ENCODE peak calls at places on chromosomes 2 and 18, in four cellular contexts. Y, J, M and X are unnamed samples.

GRCh38 chr2:53460347-53460746 is 307.3 kb upstream of the CHAC2 start:
- DNase-seq in M (peak), J (no peak), Y (no peak), X (no peak)

GRCh38 chr2:44515416-44515815 is 153.7 kb downstream of the CAMKMT start:
- DNase-seq in Y (no peak), M (no peak), J (no peak), X (no peak)

GRCh38 chr2:36427790-36428243 is 72.2 kb downstream of the CRIM1 start:
- DNase-seq in M (peak), Y (no peak), J (peak), X (no peak)

GRCh38 chr2:2867371-2867770 is 510.2 kb downstream of the EIPR1 start:
- DNase-seq in Y (no peak), M (no peak), J (no peak), X (no peak)

GRCh38 chr2:17470855-17471641 is 47.2 kb downstream of the RAD51AP2 start:
- DNase-seq in M (peak), Y (peak), J (peak), X (peak)

GRCh38 chr18:45517181-45517741 is 98.0 kb upstream of the SLC14A2 start:
- DNase-seq in J (no peak), M (no peak), Y (peak), X (no peak)

GRCh38 chr18:77084757-77085035 is 47.9 kb downstream of the MBP start:
- DNase-seq in J (no peak), Y (no peak), M (no peak), X (no peak)

GRCh38 chr18:76922107-76922506 is 99.8 kb downstream of the ZNF236 start:
- DNase-seq in J (peak), M (peak), Y (peak), X (peak)

GRCh38 chr2:7191927-7192326 is 274.7 kb downstream of the RNF144A start:
- DNase-seq in Y (no peak), M (peak), J (no peak), X (no peak)

GRCh38 chr2:199907008-199907714 is 3.9 kb upstream of the C2orf69 start:
- DNase-seq in J (no peak), Y (no peak), M (no peak), X (no peak)

GRCh38 chr2:17578466-17578928 is 38.0 kb downstream of the VSNL1 start:
- DNase-seq in M (peak), J (no peak), Y (no peak), X (no peak)

GRCh38 chr2:175926272-175926671 is 75.8 kb downstream of the LNPK start:
- DNase-seq in M (no peak), Y (no peak), J (no peak), X (no peak)

GRCh38 chr2:31318360-31319336 is 84.7 kb downstream of the EHD3 start:
- DNase-seq in J (no peak), M (no peak), Y (no peak), X (no peak)

GRCh38 chr2:11121099-11121822 is 34.0 kb upstream of the SLC66A3 start:
- DNase-seq in J (no peak), Y (no peak), M (no peak), X (no peak)

GRCh38 chr2:153543639-153544071 is 65.1 kb upstream of the RPRM start:
- DNase-seq in M (no peak), Y (peak), J (no peak), X (no peak)

GRCh38 chr2:231711677-231712461 is 3.5 kb downstream of the PTMA start:
- DNase-seq in Y (no peak), M (no peak), J (no peak), X (no peak)

GRCh38 chr2:54675738-54676137 is 47.7 kb upstream of the EML6 start:
- DNase-seq in J (no peak), Y (no peak), M (no peak), X (no peak)

GRCh38 chr2:237473474-237474453 is 13.3 kb upstream of the MLPH start:
- DNase-seq in Y (no peak), J (no peak), M (no peak), X (no peak)

GRCh38 chr2:120869036-120869435 is 133.4 kb downstream of the GLI2 start:
- DNase-seq in M (no peak), Y (no peak), J (no peak), X (no peak)

GRCh38 chr2:60759654-60760053 is 3.6 kb downstream of the PAPOLG start:
- DNase-seq in M (no peak), Y (no peak), J (no peak), X (no peak)

GRCh38 chr18:9808530-9809241 is 77.1 kb upstream of the TXNDC2 start:
- DNase-seq in M (peak), J (peak), Y (no peak), X (no peak)

GRCh38 chr18:24679062-24679461 is 218.6 kb downstream of the HRH4 start:
- DNase-seq in Y (no peak), J (no peak), M (no peak), X (no peak)

GRCh38 chr2:236293241-236293810 is 29.1 kb upstream of the ASB18 start:
- DNase-seq in Y (no peak), J (no peak), M (no peak), X (no peak)
- TF ChIP-seq ELF4 in Y (no peak), J (no peak), M (no peak), X (no peak)

GRCh38 chr2:233462826-233463470 is 103.6 kb downstream of the USP40 start:
- DNase-seq in Y (no peak), J (no peak), M (no peak), X (no peak)

GRCh38 chr2:233464056-233464455 is 102.5 kb downstream of the USP40 start:
- DNase-seq in M (no peak), J (no peak), Y (no peak), X (no peak)

GRCh38 chr2:233462202-233462785 is 104.3 kb downstream of the USP40 start:
- DNase-seq in Y (no peak), M (no peak), J (no peak), X (no peak)

GRCh38 chr2:233463586-233463985 is 103.0 kb downstream of the USP40 start:
- DNase-seq in M (no peak), Y (no peak), J (no peak), X (no peak)

DNA sequence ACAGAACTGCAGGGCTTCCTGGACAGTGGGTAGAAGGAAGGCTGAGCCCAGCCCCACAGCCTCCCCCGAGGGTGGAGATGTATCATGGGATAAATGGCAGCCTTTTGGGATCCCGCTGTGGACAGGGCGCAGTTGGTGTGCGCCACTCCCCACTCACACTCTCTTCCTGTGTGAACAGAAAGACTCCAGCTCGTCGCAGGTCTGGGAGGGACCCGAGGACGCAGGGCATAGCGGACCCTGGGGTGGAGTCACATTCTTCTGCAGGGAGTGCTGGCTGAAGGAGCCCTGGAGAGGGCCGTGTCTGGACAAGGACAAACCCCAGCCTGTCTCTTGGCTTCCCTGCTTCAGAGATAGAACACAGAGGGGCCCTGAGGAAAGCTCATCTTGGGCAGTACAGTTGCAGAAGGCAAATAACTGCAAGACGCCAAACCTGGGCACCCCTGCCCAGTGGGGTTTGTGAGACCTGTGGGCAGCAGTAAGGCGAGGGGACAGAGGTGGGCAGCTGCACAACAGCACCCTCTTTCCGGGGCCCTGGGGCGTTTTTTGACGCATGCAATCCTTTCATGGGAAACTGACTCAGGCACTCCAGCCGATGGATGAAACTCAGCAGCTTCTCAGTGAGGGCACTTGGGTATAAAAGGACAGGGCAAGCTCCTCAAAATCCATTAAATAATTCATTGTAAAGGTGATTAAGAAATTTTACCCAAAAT is 101.9 kb downstream of the USP40 start:
- DNase-seq in J (no peak), Y (no peak), M (no peak), X (no peak)
- TF ChIP-seq ELF4 in J (no peak), Y (no peak), M (no peak), X (no peak)

GRCh38 chr2:81583311-81584108 is 1279.0 kb upstream of the LRRTM1 start:
- DNase-seq in J (peak), Y (no peak), M (no peak), X (no peak)
- TF ChIP-seq ELF4 in J (no peak), Y (no peak), M (no peak), X (no peak)

GRCh38 chr2:111984213-111984604 is 70.9 kb upstream of the TMEM87B start:
- DNase-seq in M (no peak), Y (no peak), J (no peak), X (no peak)
- TF ChIP-seq ELF4 in M (no peak), Y (no peak), J (no peak), X (no peak)

DNA sequence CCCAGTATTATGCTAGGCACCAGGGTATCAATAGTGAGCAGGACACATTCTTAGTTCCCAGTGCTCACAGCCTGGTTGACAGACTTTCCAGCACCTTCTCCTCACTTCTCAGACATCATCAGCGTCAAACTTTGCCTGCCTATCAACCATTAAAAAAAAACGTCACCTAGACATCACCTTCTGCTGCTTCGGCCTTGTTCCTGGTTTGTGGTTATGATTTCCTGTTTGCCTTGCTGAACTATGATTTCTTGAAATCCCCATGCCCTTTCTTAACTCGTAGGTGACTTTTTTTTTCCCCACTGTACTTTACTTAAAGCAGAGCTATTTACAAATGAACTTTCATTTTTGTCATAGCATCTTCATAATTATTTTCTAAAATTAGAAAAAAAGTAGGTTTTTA is 60.3 kb upstream of the NABP1 start:
- DNase-seq in Y (no peak), M (no peak), J (no peak), X (no peak)
- TF ChIP-seq ELF4 in Y (no peak), M (no peak), J (no peak), X (no peak)